ENCODE peak calls at places on chromosomes 4 and X, in six cellular contexts. One of them, this sample, is unnamed. For H3K9me3, the result is how much of the 10 kb centered on the place peaks cover.

GRCh38 chr4:129344058-129344457 is 248.1 kb downstream of the C4orf33 start:
- DNase-seq in left lung: no peak
- DNase-seq in heart right ventricle: no peak
- DNase-seq in fibroblast of lung: peak
- DNase-seq in prostate gland: no peak
- DNase-seq in neural progenitor cell: peak
- DNase-seq in this sample: no peak

GRCh38 chrX:118904218-118904617 is 70.2 kb upstream of the LONRF3 start:
- DNase-seq in left lung: no peak
- DNase-seq in prostate gland: no peak
- DNase-seq in fibroblast of lung: no peak
- DNase-seq in neural progenitor cell: no peak
- DNase-seq in heart right ventricle: no peak
- DNase-seq in this sample: no peak

GRCh38 chr4:72119946-72120345 is 88.1 kb downstream of the NPFFR2 start:
- DNase-seq in fibroblast of lung: no peak
- DNase-seq in left lung: peak
- DNase-seq in heart right ventricle: no peak
- DNase-seq in prostate gland: no peak
- DNase-seq in neural progenitor cell: peak
- DNase-seq in this sample: no peak

GRCh38 chrX:65928522-65928921 is 111.4 kb downstream of the VSIG4 start:
- DNase-seq in prostate gland: no peak
- DNase-seq in neural progenitor cell: peak
- DNase-seq in left lung: no peak
- DNase-seq in fibroblast of lung: no peak
- DNase-seq in heart right ventricle: no peak
- DNase-seq in this sample: no peak

GRCh38 chrX:39869846-39870601 is 227.7 kb downstream of the BCOR start:
- DNase-seq in prostate gland: no peak
- DNase-seq in left lung: no peak
- DNase-seq in fibroblast of lung: peak
- DNase-seq in neural progenitor cell: no peak
- DNase-seq in heart right ventricle: no peak
- DNase-seq in this sample: no peak

GRCh38 chrX:155768036-155768769 is 112.9 kb upstream of the VAMP7 start:
- DNase-seq in fibroblast of lung: peak
- DNase-seq in neural progenitor cell: no peak
- DNase-seq in heart right ventricle: no peak
- DNase-seq in left lung: no peak
- DNase-seq in prostate gland: no peak
- DNase-seq in this sample: no peak

GRCh38 chr4:174352405-174352804 is 68.7 kb downstream of the CEP44 start:
- DNase-seq in heart right ventricle: no peak
- DNase-seq in neural progenitor cell: no peak
- DNase-seq in fibroblast of lung: no peak
- DNase-seq in left lung: no peak
- DNase-seq in prostate gland: no peak
- DNase-seq in this sample: no peak

GRCh38 chr4:164935363-164935762 is 42.1 kb downstream of the TRIM61 start:
- DNase-seq in left lung: no peak
- DNase-seq in neural progenitor cell: peak
- DNase-seq in fibroblast of lung: no peak
- DNase-seq in heart right ventricle: no peak
- DNase-seq in prostate gland: no peak
- DNase-seq in this sample: no peak

GRCh38 chr4:124025423-124025822 is 628.8 kb downstream of the SPRY1 start:
- DNase-seq in fibroblast of lung: no peak
- DNase-seq in left lung: no peak
- DNase-seq in heart right ventricle: no peak
- DNase-seq in prostate gland: no peak
- DNase-seq in neural progenitor cell: no peak
- DNase-seq in this sample: no peak

GRCh38 chrX:150348365-150348764 is 14.8 kb upstream of the MAMLD1 start:
- DNase-seq in fibroblast of lung: no peak
- DNase-seq in neural progenitor cell: peak
- DNase-seq in left lung: peak
- DNase-seq in heart right ventricle: no peak
- DNase-seq in prostate gland: no peak
- DNase-seq in this sample: no peak

DNA sequence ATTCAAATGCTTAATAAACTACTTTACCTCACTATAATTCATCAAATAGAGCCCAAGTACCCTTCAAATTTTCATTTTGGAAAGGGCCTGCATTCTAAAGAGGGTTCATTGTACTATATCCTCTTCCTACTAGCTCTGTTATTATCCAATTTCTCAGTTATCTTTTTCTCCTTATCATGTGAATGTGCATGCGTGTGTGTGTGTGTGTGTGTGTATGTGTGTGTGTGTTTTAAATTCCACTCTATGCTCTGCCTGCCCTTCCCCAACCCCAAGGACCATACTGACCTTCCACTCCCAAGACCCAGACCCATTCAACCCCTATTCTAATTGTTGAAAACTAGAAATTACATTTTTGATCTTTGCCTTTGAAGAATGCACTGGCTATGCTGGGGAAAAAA is 33.3 kb downstream of the CASK start:
- DNase-seq in neural progenitor cell: no peak
- DNase-seq in left lung: no peak
- DNase-seq in prostate gland: no peak
- DNase-seq in fibroblast of lung: no peak
- DNase-seq in heart right ventricle: no peak
- DNase-seq in this sample: no peak
- H3K9me3 ChIP-seq in neural progenitor cell: under half
- H3K9me3 ChIP-seq in left lung: under half
- H3K9me3 ChIP-seq in prostate gland: under half
- H3K9me3 ChIP-seq in fibroblast of lung: under half
- H3K9me3 ChIP-seq in heart right ventricle: under half
- H3K9me3 ChIP-seq in this sample: under half

DNA sequence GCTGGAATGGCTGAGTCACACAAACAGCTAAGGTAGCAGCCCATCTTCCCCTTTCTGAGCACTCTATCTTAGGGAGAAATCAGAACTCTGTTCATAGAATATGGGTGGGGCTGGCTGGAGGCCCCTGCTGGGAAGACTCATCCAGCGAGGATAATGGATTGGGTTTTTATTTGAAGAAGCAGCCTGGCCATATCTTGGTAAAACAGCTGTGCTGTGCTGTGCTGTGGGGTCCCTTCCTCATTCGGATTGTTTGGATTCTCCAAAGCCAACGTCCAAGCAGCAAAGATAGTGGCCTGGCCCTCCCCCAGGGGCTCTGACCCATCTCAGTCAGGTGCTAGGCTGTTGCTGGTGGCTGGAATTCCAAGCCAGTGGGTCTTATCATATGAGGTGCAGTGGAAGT is 63.8 kb downstream of the ZNF718 start:
- DNase-seq in left lung: no peak
- DNase-seq in fibroblast of lung: no peak
- DNase-seq in prostate gland: no peak
- DNase-seq in heart right ventricle: no peak
- DNase-seq in neural progenitor cell: no peak
- DNase-seq in this sample: no peak
- H3K9me3 ChIP-seq in left lung: half or more
- H3K9me3 ChIP-seq in fibroblast of lung: under half
- H3K9me3 ChIP-seq in prostate gland: under half
- H3K9me3 ChIP-seq in heart right ventricle: under half
- H3K9me3 ChIP-seq in neural progenitor cell: under half
- H3K9me3 ChIP-seq in this sample: under half

DNA sequence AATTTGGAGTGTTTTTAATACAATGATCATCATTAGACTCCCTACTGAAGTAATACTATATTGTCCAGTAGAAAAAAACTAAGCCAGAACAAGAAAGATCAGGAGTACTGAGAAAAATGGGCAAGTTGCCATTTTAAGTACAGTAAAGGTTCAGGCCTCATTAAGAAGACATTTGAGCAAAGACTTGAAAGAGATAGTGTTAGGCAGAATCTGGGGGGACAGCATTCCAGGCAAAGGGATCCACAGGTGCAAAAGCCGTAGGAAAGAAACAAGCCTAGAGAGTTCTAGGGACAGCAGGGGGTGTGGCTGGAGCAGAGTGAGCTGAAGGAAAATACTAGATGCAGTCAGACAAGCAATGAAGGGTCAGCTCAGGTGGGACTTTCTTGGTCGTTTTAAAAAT is 58.1 kb upstream of the INTU start:
- DNase-seq in neural progenitor cell: peak
- DNase-seq in left lung: no peak
- DNase-seq in fibroblast of lung: no peak
- DNase-seq in heart right ventricle: no peak
- DNase-seq in prostate gland: no peak
- DNase-seq in this sample: no peak
- H3K9me3 ChIP-seq in neural progenitor cell: under half
- H3K9me3 ChIP-seq in left lung: under half
- H3K9me3 ChIP-seq in fibroblast of lung: under half
- H3K9me3 ChIP-seq in heart right ventricle: under half
- H3K9me3 ChIP-seq in prostate gland: under half
- H3K9me3 ChIP-seq in this sample: under half

DNA sequence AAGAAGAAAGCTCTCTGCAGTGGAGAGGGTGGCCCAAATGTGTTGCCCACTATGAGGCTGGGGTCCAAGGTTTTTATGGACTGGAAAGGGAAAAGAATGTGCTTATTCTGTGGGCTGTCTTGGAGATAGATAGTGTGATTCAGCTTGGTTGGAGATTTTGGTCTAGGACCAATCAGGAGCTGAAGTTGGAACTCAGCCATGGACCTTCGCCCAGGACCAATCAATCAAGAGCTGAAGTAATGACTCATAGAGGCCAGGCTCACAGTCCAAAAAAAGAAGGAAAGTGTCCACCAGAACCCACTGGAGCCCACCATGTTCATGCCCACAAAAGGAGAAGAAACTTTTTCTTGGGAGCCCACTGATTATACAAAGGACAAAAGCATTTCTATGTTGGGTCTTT is 369.5 kb downstream of the UBE2NL start:
- DNase-seq in prostate gland: no peak
- DNase-seq in heart right ventricle: no peak
- DNase-seq in neural progenitor cell: no peak
- DNase-seq in left lung: no peak
- DNase-seq in fibroblast of lung: no peak
- DNase-seq in this sample: no peak
- H3K9me3 ChIP-seq in prostate gland: under half
- H3K9me3 ChIP-seq in heart right ventricle: under half
- H3K9me3 ChIP-seq in neural progenitor cell: under half
- H3K9me3 ChIP-seq in left lung: under half
- H3K9me3 ChIP-seq in fibroblast of lung: under half
- H3K9me3 ChIP-seq in this sample: under half

DNA sequence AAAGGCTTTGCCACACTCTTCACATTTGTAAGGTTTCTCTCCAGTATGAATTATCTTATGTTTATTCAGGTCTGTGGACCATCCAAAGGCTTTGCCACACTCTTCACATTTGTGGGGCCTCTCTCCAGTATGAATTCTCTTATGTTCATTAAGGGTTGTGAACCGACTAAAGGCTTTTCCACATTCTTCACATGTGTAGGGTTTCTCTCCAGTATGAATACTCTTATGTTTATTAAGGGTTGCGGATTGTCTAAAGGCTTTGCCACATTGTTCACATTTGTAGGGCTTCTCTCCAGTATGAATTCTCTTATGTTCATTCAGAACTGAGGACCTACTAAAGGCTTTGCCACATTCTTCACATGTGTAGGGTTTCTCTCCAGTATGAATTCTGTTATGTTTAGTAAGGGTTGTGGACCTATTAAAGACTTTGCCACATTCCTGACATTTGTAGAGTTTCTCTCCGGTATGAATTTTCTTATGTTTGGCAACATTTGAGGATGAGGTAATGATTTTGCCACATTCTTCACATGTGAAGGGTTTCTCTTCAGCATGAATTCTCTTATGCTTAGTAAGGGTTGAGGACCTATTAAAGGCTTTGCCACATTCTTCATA is 33.7 kb downstream of the ZNF732 start:
- DNase-seq in fibroblast of lung: no peak
- DNase-seq in neural progenitor cell: no peak
- DNase-seq in prostate gland: no peak
- DNase-seq in left lung: no peak
- DNase-seq in heart right ventricle: no peak
- DNase-seq in this sample: no peak
- H3K9me3 ChIP-seq in fibroblast of lung: under half
- H3K9me3 ChIP-seq in neural progenitor cell: half or more
- H3K9me3 ChIP-seq in prostate gland: under half
- H3K9me3 ChIP-seq in left lung: half or more
- H3K9me3 ChIP-seq in heart right ventricle: half or more
- H3K9me3 ChIP-seq in this sample: under half

GRCh38 chrX:997631-998137 is 214.8 kb downstream of the CRLF2 start:
- DNase-seq in prostate gland: no peak
- DNase-seq in heart right ventricle: no peak
- DNase-seq in left lung: no peak
- DNase-seq in neural progenitor cell: peak
- DNase-seq in fibroblast of lung: no peak
- DNase-seq in this sample: no peak
- H3K9me3 ChIP-seq in prostate gland: under half
- H3K9me3 ChIP-seq in heart right ventricle: under half
- H3K9me3 ChIP-seq in left lung: under half
- H3K9me3 ChIP-seq in neural progenitor cell: under half
- H3K9me3 ChIP-seq in fibroblast of lung: under half
- H3K9me3 ChIP-seq in this sample: under half

GRCh38 chr4:107153956-107154355 is 117.8 kb upstream of the DKK2 start:
- DNase-seq in left lung: no peak
- DNase-seq in neural progenitor cell: no peak
- DNase-seq in heart right ventricle: no peak
- DNase-seq in prostate gland: no peak
- DNase-seq in fibroblast of lung: no peak
- DNase-seq in this sample: no peak
- H3K9me3 ChIP-seq in left lung: under half
- H3K9me3 ChIP-seq in neural progenitor cell: under half
- H3K9me3 ChIP-seq in heart right ventricle: under half
- H3K9me3 ChIP-seq in prostate gland: under half
- H3K9me3 ChIP-seq in fibroblast of lung: under half
- H3K9me3 ChIP-seq in this sample: under half

DNA sequence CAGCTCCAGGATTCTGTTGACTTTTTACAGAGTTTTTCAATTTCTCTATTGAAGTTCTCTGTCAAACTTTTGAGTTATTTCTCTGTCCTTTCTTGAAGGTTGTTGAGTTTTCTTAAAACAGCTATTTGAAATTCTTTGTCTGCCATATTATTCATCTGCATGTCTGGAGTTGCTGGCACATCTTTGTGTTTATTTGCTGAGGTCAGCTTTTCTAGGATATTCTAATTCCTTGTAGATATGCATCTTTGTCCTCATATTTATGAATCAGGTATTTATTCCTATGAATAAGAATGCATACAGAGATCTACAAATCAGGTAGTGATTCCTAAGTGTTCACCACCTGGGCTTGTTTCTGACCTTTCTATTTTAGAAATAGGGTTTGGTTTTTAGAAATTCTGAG is 546.4 kb downstream of the RAPGEF2 start:
- DNase-seq in prostate gland: no peak
- DNase-seq in fibroblast of lung: no peak
- DNase-seq in neural progenitor cell: no peak
- DNase-seq in heart right ventricle: no peak
- DNase-seq in left lung: no peak
- DNase-seq in this sample: no peak
- H3K9me3 ChIP-seq in prostate gland: under half
- H3K9me3 ChIP-seq in fibroblast of lung: under half
- H3K9me3 ChIP-seq in neural progenitor cell: under half
- H3K9me3 ChIP-seq in heart right ventricle: under half
- H3K9me3 ChIP-seq in left lung: under half
- H3K9me3 ChIP-seq in this sample: under half

GRCh38 chr4:19936471-19936870 is 315.2 kb upstream of the SLIT2 start:
- DNase-seq in left lung: no peak
- DNase-seq in fibroblast of lung: peak
- DNase-seq in prostate gland: no peak
- DNase-seq in neural progenitor cell: no peak
- DNase-seq in heart right ventricle: no peak
- DNase-seq in this sample: no peak
- H3K9me3 ChIP-seq in left lung: under half
- H3K9me3 ChIP-seq in fibroblast of lung: under half
- H3K9me3 ChIP-seq in prostate gland: under half
- H3K9me3 ChIP-seq in neural progenitor cell: under half
- H3K9me3 ChIP-seq in heart right ventricle: under half
- H3K9me3 ChIP-seq in this sample: under half